ENCODE peak calls at places on chromosomes 16 and 17, in six cellular contexts. G is right atrium auricular region, J is GM23338, W is stomach, R is HFFc6, V is Caco-2. I is an unnamed sample.

GRCh38 chr17:75811174-75811573 is 26.6 kb downstream of the UNK start:
- DNase-seq in R (no peak), G (no peak), W (no peak), J (no peak), V (no peak), I (no peak)

GRCh38 chr16:71627631-71628236 is 1.8 kb downstream of the MARVELD3 start:
- DNase-seq in V (no peak), W (no peak), R (no peak), G (no peak), J (peak; percentile 68), I (no peak)

GRCh38 chr16:66099261-66099660 is 267.2 kb upstream of the CDH5 start:
- DNase-seq in W (no peak), V (no peak), G (no peak), R (no peak), J (no peak), I (no peak)

GRCh38 chr16:83470406-83470805 is 337.4 kb upstream of the HSBP1 start:
- DNase-seq in R (peak; percentile 1), W (no peak), J (no peak), V (no peak), G (no peak), I (peak; percentile 15)

GRCh38 chr16:85055503-85056210 is 28.1 kb downstream of the KIAA0513 start:
- DNase-seq in R (peak; percentile 42), V (no peak), W (peak; percentile 64), J (no peak), G (peak; percentile 69), I (no peak)

GRCh38 chr17:72182256-72182890 is 61.6 kb downstream of the SOX9 start:
- DNase-seq in G (no peak), R (no peak), J (peak; percentile 57), V (no peak), W (peak; percentile 66), I (no peak)

GRCh38 chr17:74810699-74811485 is 34.7 kb upstream of the NAT9 start:
- DNase-seq in J (no peak), V (no peak), R (no peak), W (no peak), G (no peak), I (no peak)

GRCh38 chr16:1461146-1461545 is 13.7 kb downstream of the CLCN7 start:
- DNase-seq in V (no peak), W (no peak), R (no peak), J (no peak), G (no peak), I (no peak)

GRCh38 chr17:60823520-60823919 is 145.9 kb downstream of the BCAS3 start:
- DNase-seq in J (no peak), V (no peak), R (no peak), G (no peak), W (no peak), I (no peak)

GRCh38 chr17:77314601-77315000 is 173.8 kb downstream of the SEC14L1 start:
- DNase-seq in R (no peak), V (peak; percentile 40), W (no peak), J (no peak), G (no peak), I (no peak)

GRCh38 chr17:2542456-2542855 is 30.8 kb upstream of the METTL16 start:
- DNase-seq in V (no peak), R (no peak), W (no peak), G (no peak), J (no peak), I (no peak)

GRCh38 chr16:1486551-1487390 is 2.0 kb downstream of the PTX4 start:
- DNase-seq in W (no peak), J (no peak), V (no peak), R (no peak), G (no peak), I (no peak)

GRCh38 chr17:54944796-54945195 is 23.7 kb downstream of the COX11 start:
- DNase-seq in R (no peak), V (no peak), G (no peak), W (no peak), J (no peak), I (peak; percentile 43)

GRCh38 chr16:80580109-80580832 is 39.5 kb downstream of the DYNLRB2 start:
- DNase-seq in V (no peak), G (no peak), J (peak; percentile 9), W (no peak), R (peak; percentile 49), I (peak; percentile 74)

GRCh38 chr16:28623172-28623711 is 13.4 kb upstream of the SULT1A1 start:
- DNase-seq in W (peak; percentile 77), J (peak; percentile 36), V (peak; percentile 78), G (no peak), R (no peak), I (peak; percentile 12)

GRCh38 chr16:31703526-31704128 is 170.0 kb upstream of the ZNF267 start:
- DNase-seq in V (no peak), J (no peak), R (no peak), G (no peak), W (no peak), I (no peak)

GRCh38 chr17:29642171-29642611 is 19.5 kb upstream of the CORO6 start:
- DNase-seq in W (no peak), R (no peak), V (no peak), J (no peak), G (no peak), I (no peak)

GRCh38 chr17:69551212-69552010 is 136.9 kb downstream of the MAP2K6 start:
- DNase-seq in V (no peak), G (no peak), J (no peak), R (no peak), W (no peak), I (no peak)

GRCh38 chr17:46771601-46772012 is 46.9 kb downstream of the WNT3 start:
- DNase-seq in V (peak; percentile 72), W (peak; percentile 26), R (no peak), G (no peak), J (peak; percentile 57), I (no peak)

GRCh38 chr17:16652847-16653366 is 743 bp downstream of the ZNF624 start:
- DNase-seq in V (no peak), R (no peak), J (no peak), G (no peak), W (no peak), I (no peak)

GRCh38 chr17:34024303-34025178 is 230.5 kb upstream of the CCL2 start:
- DNase-seq in V (no peak), G (no peak), J (no peak), W (no peak), R (no peak), I (no peak)

GRCh38 chr17:7438050-7438614 is 1.2 kb upstream of the FGF11 start:
- DNase-seq in J (peak; percentile 86), V (no peak), G (peak; percentile 62), R (no peak), W (peak; percentile 53), I (no peak)

GRCh38 chr17:43125967-43126910 is 1.1 kb upstream of the BRCA1 start:
- DNase-seq in J (peak; percentile 25), R (no peak), G (no peak), V (peak; percentile 69), W (no peak), I (no peak)

GRCh38 chr17:41530062-41531048 is 2.2 kb upstream of the KRT19 start:
- DNase-seq in W (peak; percentile 65), G (no peak), J (no peak), R (peak; percentile 97), V (peak; percentile 97), I (peak; percentile 87)

GRCh38 chr16:30659507-30660423 is 1.5 kb downstream of the FBRS start:
- DNase-seq in W (no peak), R (no peak), V (no peak), J (peak; percentile 43), G (no peak), I (peak; percentile 8)

GRCh38 chr16:48903054-48903453 is 293.1 kb upstream of the N4BP1 start:
- DNase-seq in W (no peak), J (peak; percentile 45), G (no peak), V (no peak), R (no peak), I (no peak)

GRCh38 chr17:7004398-7005253 is 7.8 kb upstream of the RNASEK start:
- DNase-seq in J (peak; percentile 87), G (no peak), W (no peak), R (peak; percentile 56), V (no peak), I (peak; percentile 53)

DNA sequence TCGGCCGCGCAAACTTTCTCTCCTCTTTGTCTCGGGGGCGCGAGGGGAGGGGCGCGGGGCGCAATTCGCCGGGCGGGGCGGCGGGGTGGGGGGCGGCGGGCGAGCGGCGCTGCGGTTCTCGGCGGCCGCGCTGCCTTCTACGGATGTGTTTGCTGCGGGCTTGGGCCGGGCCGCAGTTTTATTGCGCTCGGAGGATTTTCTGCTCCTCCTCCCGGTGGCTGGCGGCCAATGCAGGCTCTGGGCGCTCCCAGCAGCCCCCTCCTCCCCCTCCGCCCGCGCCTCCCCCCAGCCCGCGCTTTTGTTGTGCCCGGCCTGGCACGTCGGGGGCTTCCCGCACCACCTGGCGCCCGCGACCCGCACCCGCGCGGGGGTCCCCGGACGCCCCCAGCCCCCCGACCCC is at the start of gene TIMP2:
- DNase-seq in W (peak; percentile 87), R (peak; percentile 78), J (peak; percentile 91), G (peak; percentile 89), V (peak; percentile 88), I (peak; percentile 83)
- TF ChIP-seq CTCF in W (no peak), R (peak; percentile 66), J (no peak), G (peak; percentile 32), V (peak; percentile 62), I (peak; percentile 13)

DNA sequence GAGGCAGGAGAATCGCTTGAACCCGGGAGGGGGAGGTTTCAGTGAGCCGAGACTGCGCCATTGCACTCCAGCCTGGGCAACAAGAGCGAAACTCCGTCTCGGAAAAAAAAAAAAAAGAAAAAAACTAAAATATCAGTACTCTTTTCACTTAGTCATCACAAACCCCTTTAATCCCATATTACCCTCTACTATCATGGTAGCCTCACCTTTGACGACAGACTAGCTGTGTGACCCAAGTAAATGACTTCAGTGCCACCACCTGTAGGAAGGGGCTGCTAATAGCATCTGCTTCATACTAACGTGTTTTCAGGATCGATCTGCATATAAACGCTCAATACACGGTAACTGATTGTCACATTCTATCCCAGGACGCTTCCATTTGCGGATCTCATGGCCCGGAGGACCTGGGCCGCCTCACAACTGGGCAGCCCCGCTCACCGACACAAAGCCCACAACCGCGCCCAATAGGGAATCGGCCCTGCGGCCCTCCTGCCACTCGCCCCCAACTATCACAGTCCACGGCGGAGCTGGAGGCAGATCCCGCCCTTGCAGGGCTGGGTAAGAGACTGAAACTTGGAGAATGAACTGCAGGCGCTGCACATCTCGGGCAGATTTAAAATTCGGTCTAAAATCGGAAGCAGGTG is 1.1 kb upstream of the ZNF263 start:
- DNase-seq in V (peak; percentile 77), R (no peak), G (peak; percentile 63), W (no peak), J (peak; percentile 87), I (no peak)
- TF ChIP-seq CTCF in V (no peak), R (peak; percentile 12), G (no peak), W (no peak), J (no peak), I (no peak)

DNA sequence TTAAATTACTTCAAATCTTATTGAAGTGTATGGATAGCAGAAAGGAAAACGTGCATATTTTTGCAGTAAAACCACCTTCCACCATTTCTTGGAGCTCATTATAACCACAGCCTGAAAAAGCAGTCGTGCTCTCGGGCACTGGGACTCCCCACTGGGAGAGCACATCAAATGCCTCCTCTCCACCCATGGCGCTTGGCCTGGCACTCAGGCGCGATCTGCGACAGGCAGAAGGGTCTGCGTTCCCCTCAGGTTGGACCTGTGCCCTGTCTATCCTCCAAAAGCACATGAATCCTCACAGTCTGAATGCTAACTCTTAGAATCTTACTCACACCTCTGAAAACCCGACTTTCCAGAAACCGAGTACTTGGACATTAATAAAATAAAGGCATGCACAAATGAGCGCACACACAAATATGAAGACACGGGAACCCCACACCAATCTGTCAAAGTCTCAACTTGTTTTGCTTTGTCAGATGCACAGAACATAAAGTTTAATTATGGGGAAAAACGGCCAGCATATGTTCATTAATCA is 20.4 kb upstream of the FAAP100 start:
- DNase-seq in G (no peak), R (no peak), W (no peak), J (no peak), V (no peak), I (no peak)
- TF ChIP-seq CTCF in G (no peak), R (no peak), W (no peak), J (no peak), V (no peak), I (no peak)

GRCh38 chr16:8194795-8195194 is 395.5 kb downstream of the TMEM114 start:
- DNase-seq in W (no peak), G (no peak), J (peak; percentile 42), R (no peak), V (no peak), I (no peak)
- TF ChIP-seq CTCF in W (no peak), G (no peak), J (peak; percentile 60), R (peak; percentile 34), V (peak; percentile 32), I (no peak)